ENCODE peak calls at places on chromosomes 6 and 20, in six cellular contexts. W is CD8-positive, alpha-beta memory T cell; M is fibroblast of lung; D is aorta; J is body of pancreas; X is CD8-positive, alpha-beta T cell. Q is an unnamed sample.

GRCh38 chr6:139932671-139933070 is 558.2 kb upstream of the CITED2 start:
- DNase-seq in M (peak), J (no peak), X (no peak), W (no peak), D (no peak), Q (no peak)

GRCh38 chr6:135675862-135676261 is 175.6 kb upstream of the PDE7B start:
- DNase-seq in M (peak), X (peak), J (no peak), D (no peak), W (no peak), Q (no peak)

GRCh38 chr6:45613678-45614077 is 235.9 kb upstream of the SUPT3H start:
- DNase-seq in X (no peak), J (no peak), W (no peak), D (no peak), M (no peak), Q (no peak)

GRCh38 chr20:50129662-50130345 is 16.9 kb upstream of the UBE2V1 start:
- DNase-seq in M (no peak), X (no peak), D (no peak), J (no peak), W (no peak), Q (no peak)

GRCh38 chr6:2102316-2102883 is 143.0 kb downstream of the GMDS start:
- DNase-seq in D (no peak), J (no peak), M (no peak), X (no peak), W (no peak), Q (no peak)

GRCh38 chr20:3843490-3843889 is 3.1 kb upstream of the MAVS start:
- DNase-seq in J (no peak), M (peak), W (no peak), D (no peak), X (no peak), Q (peak)

GRCh38 chr6:2733324-2733723 is 17.4 kb downstream of the MYLK4 start:
- DNase-seq in W (no peak), X (no peak), D (no peak), M (peak), J (no peak), Q (no peak)

GRCh38 chr6:31660998-31661866 is 654 bp upstream of the C6orf47 start:
- DNase-seq in D (no peak), X (no peak), W (no peak), J (no peak), M (peak), Q (no peak)

GRCh38 chr20:35511814-35512420 is 17.5 kb downstream of the C20orf173 start:
- DNase-seq in W (no peak), X (no peak), J (no peak), M (peak), D (no peak), Q (no peak)

GRCh38 chr6:163226836-163227485 is 187.6 kb upstream of the QKI start:
- DNase-seq in X (no peak), M (peak), D (no peak), J (no peak), W (no peak), Q (no peak)

DNA sequence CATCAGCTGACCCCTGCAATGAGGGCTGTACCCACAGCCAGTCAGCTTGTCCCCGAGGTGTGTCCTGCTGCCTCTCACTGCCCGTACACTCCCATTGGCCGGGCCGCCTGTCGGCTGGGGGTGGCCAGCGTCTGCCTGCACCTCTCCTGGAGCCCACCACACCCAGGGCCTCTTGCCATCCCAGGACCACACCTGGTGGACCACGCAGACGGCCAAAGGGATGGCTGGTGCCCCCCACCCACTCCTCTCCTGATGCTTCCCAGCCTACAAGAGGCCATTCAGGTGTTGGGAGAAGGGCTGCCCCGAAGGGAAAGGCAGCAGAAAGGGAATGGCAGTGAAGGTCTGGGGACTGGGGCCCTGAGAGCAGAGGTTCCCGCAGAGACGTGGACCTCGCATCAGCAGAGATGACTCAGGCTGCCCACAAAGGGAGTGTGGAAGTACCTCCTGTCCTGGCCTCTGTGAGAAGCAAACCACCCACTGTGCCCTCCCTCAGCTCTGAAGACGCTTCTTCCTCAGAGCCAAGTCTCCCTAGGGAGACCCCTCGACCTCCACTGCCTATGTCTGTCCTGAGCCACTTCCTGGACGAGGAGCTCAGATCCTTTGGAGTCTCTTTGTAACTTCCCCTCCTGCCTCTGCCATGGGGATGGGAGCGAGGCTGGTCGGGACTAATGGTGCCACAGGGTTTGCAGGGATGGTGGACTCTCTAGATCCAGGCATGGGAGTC is 60.9 kb downstream of the PYGB start:
- DNase-seq in D (peak), J (no peak), X (no peak), W (no peak), M (peak), Q (no peak)
- H3K27ac ChIP-seq in D (no peak), J (peak), X (no peak), W (no peak), M (peak), Q (peak)

GRCh38 chr6:151760486-151760885 is 47.0 kb upstream of the ESR1 start:
- DNase-seq in X (no peak), D (no peak), J (no peak), M (no peak), W (no peak), Q (no peak)
- H3K27ac ChIP-seq in X (no peak), D (no peak), J (no peak), M (no peak), W (no peak), Q (no peak)

GRCh38 chr6:27651371-27651732 is 178.4 kb upstream of the ZNF184 start:
- DNase-seq in M (peak), J (no peak), X (no peak), D (no peak), W (no peak), Q (no peak)

DNA sequence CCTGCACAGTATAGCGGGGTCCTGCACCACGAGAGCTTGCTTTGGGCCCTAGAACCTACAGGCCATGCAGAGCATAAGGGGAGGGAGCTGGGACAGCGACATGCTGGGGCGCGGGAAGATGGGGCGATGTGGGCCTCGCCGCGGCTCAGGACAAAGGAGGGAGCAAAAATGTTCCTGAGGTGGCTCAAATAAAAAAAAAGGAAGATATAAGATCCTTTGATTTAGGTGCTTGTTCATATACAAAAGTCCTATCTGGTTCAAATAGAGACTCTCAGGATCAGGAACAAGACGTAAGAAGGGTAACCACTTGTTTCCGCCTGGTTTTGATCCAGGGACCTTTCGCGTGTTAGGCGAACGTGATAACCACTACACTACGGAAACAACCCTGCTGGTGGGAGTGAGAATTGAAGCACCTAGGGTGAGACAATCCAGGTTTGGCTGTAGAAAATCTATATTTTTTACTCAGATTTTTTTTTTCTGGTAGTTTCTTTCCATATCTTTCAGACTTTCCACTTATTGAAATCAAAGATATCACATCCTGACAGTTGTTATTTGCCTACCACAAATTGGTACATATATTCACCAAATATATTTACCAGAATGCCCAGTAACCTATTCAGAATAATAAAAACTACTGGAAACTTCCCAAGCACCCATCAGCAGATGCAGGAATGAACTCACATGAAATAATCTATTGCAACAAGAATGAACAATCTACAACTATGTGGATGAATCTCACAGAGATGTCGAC is 177.9 kb upstream of the ZNF184 start:
- DNase-seq in M (peak), X (no peak), W (no peak), J (no peak), D (no peak), Q (no peak)
- H3K27ac ChIP-seq in M (no peak), X (no peak), W (no peak), J (no peak), D (no peak), Q (no peak)

DNA sequence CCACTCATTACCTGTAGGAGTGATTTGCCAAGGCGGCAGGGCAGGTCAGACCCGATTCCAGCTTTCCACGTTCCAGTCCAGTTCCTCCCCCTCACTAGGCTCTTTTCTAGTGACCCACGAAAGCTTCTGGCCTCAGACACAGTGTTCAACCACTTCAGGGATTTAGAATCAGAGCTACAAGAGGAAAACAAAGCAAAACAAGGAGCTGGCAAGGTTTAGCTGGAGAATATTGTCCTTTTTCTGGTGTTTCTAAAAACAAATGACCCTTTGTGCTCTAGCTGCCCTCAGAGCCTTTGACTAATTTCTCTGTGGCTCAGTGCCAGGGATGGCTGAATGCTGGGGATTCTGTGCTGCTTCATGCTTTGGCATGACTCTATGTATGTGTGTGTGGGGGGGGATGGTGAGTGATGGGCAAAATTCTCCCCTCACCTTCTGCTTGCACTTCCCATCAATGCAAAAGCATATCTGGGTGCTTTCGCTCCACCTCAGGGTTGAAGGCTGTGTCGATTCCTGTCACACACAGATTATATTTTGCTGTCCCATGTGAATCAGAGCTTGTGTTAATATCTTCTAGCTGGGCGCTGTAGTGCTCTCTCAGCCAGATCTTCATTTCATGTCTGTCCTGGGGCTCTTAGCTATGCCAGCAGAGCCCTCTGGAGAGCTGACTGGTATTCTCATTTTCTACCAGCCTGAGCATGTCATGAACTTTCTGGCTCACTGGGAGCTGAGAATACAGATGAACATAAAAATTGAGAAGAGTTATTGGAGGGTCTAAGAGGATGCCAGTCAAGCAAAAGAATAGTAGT is 19.3 kb upstream of the NEDD9 start:
- DNase-seq in M (peak), X (no peak), W (no peak), J (peak), D (peak), Q (no peak)
- H3K27ac ChIP-seq in M (no peak), X (no peak), W (no peak), J (peak), D (peak), Q (no peak)

DNA sequence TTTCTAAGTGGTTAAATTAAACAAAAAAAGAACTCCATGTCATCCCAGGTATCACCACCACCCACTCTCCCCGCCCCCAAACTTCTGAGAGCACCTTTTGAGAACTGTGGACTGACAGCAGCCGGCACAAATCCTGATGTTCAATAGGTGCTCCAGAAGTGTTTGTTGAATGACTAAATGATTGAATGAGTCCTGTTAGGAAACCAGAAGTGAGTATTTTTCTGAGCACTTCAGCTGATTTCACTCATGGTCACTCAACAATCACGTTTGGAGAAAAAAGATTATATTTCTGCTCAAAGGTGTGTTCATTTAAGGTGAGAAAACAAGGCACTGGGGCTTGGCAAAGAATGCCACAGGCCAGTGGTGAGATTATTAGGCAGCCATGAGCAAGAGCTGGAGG is 6.2 kb upstream of the HNF4A start:
- DNase-seq in M (no peak), X (no peak), D (no peak), W (no peak), J (no peak), Q (no peak)
- H3K27ac ChIP-seq in M (no peak), X (no peak), D (no peak), W (no peak), J (no peak), Q (no peak)